ENCODE peak calls at places on chromosomes 3 and 15, in five cellular contexts. One of them, this sample, is unnamed.
A peak's percentile ranks its signal among the peaks of the same experiment; 100 is the strongest.

GRCh38 chr3:4983739-4984510 is 4.7 kb downstream of the BHLHE40 start:
- DNase-seq in HepG2: no peak
- DNase-seq in K562: peak; percentile 65
- DNase-seq in H1: no peak
- DNase-seq in HCT116: peak; percentile 73
- DNase-seq in this sample: no peak

GRCh38 chr15:74327756-74328155 is 39.7 kb downstream of the CYP11A1 start:
- DNase-seq in K562: no peak
- DNase-seq in H1: no peak
- DNase-seq in HepG2: no peak
- DNase-seq in HCT116: no peak
- DNase-seq in this sample: no peak

GRCh38 chr3:123064914-123065313 is 1.9 kb upstream of the PDIA5 start:
- DNase-seq in H1: no peak
- DNase-seq in HCT116: no peak
- DNase-seq in K562: no peak
- DNase-seq in HepG2: no peak
- DNase-seq in this sample: no peak

GRCh38 chr3:188888321-188889056 is 283.3 kb upstream of the TPRG1 start:
- DNase-seq in H1: no peak
- DNase-seq in HepG2: no peak
- DNase-seq in HCT116: no peak
- DNase-seq in K562: no peak
- DNase-seq in this sample: no peak

GRCh38 chr3:29436612-29437313 is 155.9 kb downstream of the RBMS3 start:
- DNase-seq in H1: no peak
- DNase-seq in HepG2: no peak
- DNase-seq in K562: no peak
- DNase-seq in HCT116: no peak
- DNase-seq in this sample: no peak

GRCh38 chr15:101672298-101672697 is 20.1 kb upstream of the TM2D3 start:
- DNase-seq in K562: no peak
- DNase-seq in HepG2: no peak
- DNase-seq in H1: no peak
- DNase-seq in HCT116: no peak
- DNase-seq in this sample: peak; percentile 47

GRCh38 chr15:57323806-57324589 is 52.3 kb upstream of the CGNL1 start:
- DNase-seq in H1: no peak
- DNase-seq in K562: peak; percentile 98
- DNase-seq in HCT116: peak; percentile 90
- DNase-seq in HepG2: no peak
- DNase-seq in this sample: peak; percentile 60

GRCh38 chr15:58227706-58228543 is 89.7 kb downstream of the AQP9 start:
- DNase-seq in HCT116: peak; percentile 78
- DNase-seq in K562: peak; percentile 66
- DNase-seq in H1: peak; percentile 36
- DNase-seq in HepG2: peak; percentile 62
- DNase-seq in this sample: peak; percentile 86

GRCh38 chr15:101410612-101411011 is 78.9 kb downstream of the PCSK6 start:
- DNase-seq in HCT116: no peak
- DNase-seq in K562: no peak
- DNase-seq in H1: no peak
- DNase-seq in HepG2: no peak
- DNase-seq in this sample: no peak

GRCh38 chr3:24682141-24682547 is 187.5 kb upstream of the THRB start:
- DNase-seq in K562: no peak
- DNase-seq in H1: no peak
- DNase-seq in HCT116: no peak
- DNase-seq in HepG2: no peak
- DNase-seq in this sample: no peak

GRCh38 chr3:157232146-157232545 is 72.2 kb upstream of the CCNL1 start:
- DNase-seq in HepG2: no peak
- DNase-seq in K562: no peak
- DNase-seq in HCT116: no peak
- DNase-seq in H1: no peak
- DNase-seq in this sample: no peak

GRCh38 chr15:101148881-101149664 is 102.8 kb downstream of the CHSY1 start:
- DNase-seq in HCT116: no peak
- DNase-seq in HepG2: no peak
- DNase-seq in H1: no peak
- DNase-seq in K562: peak; percentile 60
- DNase-seq in this sample: no peak

GRCh38 chr3:28022916-28023315 is 218.5 kb upstream of the CMC1 start:
- DNase-seq in K562: no peak
- DNase-seq in HepG2: no peak
- DNase-seq in H1: no peak
- DNase-seq in HCT116: no peak
- DNase-seq in this sample: no peak

GRCh38 chr15:94611656-94612055 is 380.3 kb downstream of the MCTP2 start:
- DNase-seq in HCT116: no peak
- DNase-seq in K562: no peak
- DNase-seq in HepG2: no peak
- DNase-seq in H1: no peak
- DNase-seq in this sample: no peak

GRCh38 chr3:120092444-120092843 is 1.8 kb downstream of the GSK3B start:
- DNase-seq in H1: no peak
- DNase-seq in HepG2: no peak
- DNase-seq in K562: no peak
- DNase-seq in HCT116: no peak
- DNase-seq in this sample: no peak

GRCh38 chr3:181609156-181609767 is 102.5 kb upstream of the SOX2 start:
- DNase-seq in K562: no peak
- DNase-seq in HCT116: no peak
- DNase-seq in H1: no peak
- DNase-seq in HepG2: no peak
- DNase-seq in this sample: peak; percentile 64

GRCh38 chr3:140424726-140425125 is 253.1 kb upstream of the TRIM42 start:
- DNase-seq in HepG2: no peak
- DNase-seq in K562: no peak
- DNase-seq in HCT116: no peak
- DNase-seq in H1: no peak
- DNase-seq in this sample: no peak

GRCh38 chr3:154149286-154149685 is 28.1 kb downstream of the ARHGEF26 start:
- DNase-seq in HCT116: no peak
- DNase-seq in HepG2: no peak
- DNase-seq in H1: no peak
- DNase-seq in K562: no peak
- DNase-seq in this sample: no peak

GRCh38 chr15:30882861-30883433 is 20.8 kb upstream of the FAN1 start:
- DNase-seq in K562: no peak
- DNase-seq in HCT116: no peak
- DNase-seq in HepG2: no peak
- DNase-seq in H1: no peak
- DNase-seq in this sample: no peak

GRCh38 chr15:68796576-68796975 is 24.1 kb downstream of the ANP32A start:
- DNase-seq in HCT116: no peak
- DNase-seq in HepG2: no peak
- DNase-seq in K562: no peak
- DNase-seq in H1: no peak
- DNase-seq in this sample: no peak

GRCh38 chr15:68794307-68794706 is 26.4 kb downstream of the ANP32A start:
- DNase-seq in HepG2: no peak
- DNase-seq in H1: no peak
- DNase-seq in HCT116: no peak
- DNase-seq in K562: no peak
- DNase-seq in this sample: no peak

GRCh38 chr15:68794869-68795268 is 25.8 kb downstream of the ANP32A start:
- DNase-seq in HepG2: peak; percentile 20
- DNase-seq in H1: no peak
- DNase-seq in K562: no peak
- DNase-seq in HCT116: no peak
- DNase-seq in this sample: no peak

GRCh38 chr15:68793776-68794175 is 26.9 kb downstream of the ANP32A start:
- DNase-seq in K562: no peak
- DNase-seq in H1: no peak
- DNase-seq in HepG2: no peak
- DNase-seq in HCT116: no peak
- DNase-seq in this sample: no peak

GRCh38 chr15:68795298-68795848 is 25.3 kb downstream of the ANP32A start:
- DNase-seq in K562: no peak
- DNase-seq in H1: peak; percentile 72
- DNase-seq in HepG2: no peak
- DNase-seq in HCT116: no peak
- DNase-seq in this sample: peak; percentile 97
- TF ChIP-seq POLR2AphosphoS5 in K562: no peak
- TF ChIP-seq POLR2AphosphoS5 in H1: peak; percentile 65
- TF ChIP-seq POLR2AphosphoS5 in HepG2: no peak
- TF ChIP-seq POLR2AphosphoS5 in HCT116: no peak
- TF ChIP-seq POLR2AphosphoS5 in this sample: no peak

DNA sequence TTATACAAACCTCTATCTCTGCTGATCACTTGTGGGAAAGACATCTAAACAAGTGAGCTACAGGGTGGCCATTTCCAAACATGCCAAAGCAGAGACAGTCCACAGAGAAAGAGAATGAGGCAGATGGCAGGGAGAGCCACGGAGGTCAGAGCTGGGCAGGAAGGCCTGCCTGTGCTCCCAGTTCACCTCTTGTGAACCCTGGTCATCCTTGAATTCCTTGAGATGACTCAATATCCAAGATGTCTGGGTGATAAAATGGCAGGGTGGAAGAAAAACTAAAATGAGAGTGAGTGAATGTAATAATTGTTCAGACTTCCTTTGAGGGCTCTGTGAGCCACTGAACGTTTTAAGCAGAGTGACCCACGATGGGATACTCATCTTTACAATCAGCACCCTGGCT is 104.8 kb downstream of the PLCH1 start:
- DNase-seq in HepG2: no peak
- DNase-seq in HCT116: no peak
- DNase-seq in K562: no peak
- DNase-seq in H1: no peak
- DNase-seq in this sample: no peak
- H2AFZ ChIP-seq in HepG2: no peak overlapping the region
- H2AFZ ChIP-seq in HCT116: no peak overlapping the region
- H2AFZ ChIP-seq in K562: no peak overlapping the region
- H2AFZ ChIP-seq in H1: no peak overlapping the region
- H2AFZ ChIP-seq in this sample: no peak overlapping the region

GRCh38 chr15:62549345-62549970 is 384.4 kb upstream of the C2CD4B start:
- DNase-seq in HepG2: peak; percentile 40
- DNase-seq in K562: peak; percentile 27
- DNase-seq in H1: no peak
- DNase-seq in HCT116: peak; percentile 29
- DNase-seq in this sample: peak; percentile 64

GRCh38 chr15:62547584-62547983 is 382.5 kb upstream of the C2CD4B start:
- DNase-seq in H1: no peak
- DNase-seq in K562: no peak
- DNase-seq in HepG2: no peak
- DNase-seq in HCT116: no peak
- DNase-seq in this sample: no peak

GRCh38 chr15:62541250-62541649 is 376.2 kb upstream of the C2CD4B start:
- DNase-seq in HepG2: no peak
- DNase-seq in H1: no peak
- DNase-seq in K562: no peak
- DNase-seq in HCT116: no peak
- DNase-seq in this sample: no peak

GRCh38 chr15:62544446-62544845 is 379.4 kb upstream of the C2CD4B start:
- DNase-seq in K562: no peak
- DNase-seq in HepG2: no peak
- DNase-seq in HCT116: no peak
- DNase-seq in H1: no peak
- DNase-seq in this sample: no peak

GRCh38 chr15:62545392-62546227 is 380.5 kb upstream of the C2CD4B start:
- DNase-seq in H1: no peak
- DNase-seq in HepG2: no peak
- DNase-seq in K562: no peak
- DNase-seq in HCT116: no peak
- DNase-seq in this sample: no peak
- TF ChIP-seq POLR2AphosphoS5 in H1: no peak
- TF ChIP-seq POLR2AphosphoS5 in HepG2: no peak
- TF ChIP-seq POLR2AphosphoS5 in K562: no peak
- TF ChIP-seq POLR2AphosphoS5 in HCT116: no peak
- TF ChIP-seq POLR2AphosphoS5 in this sample: no peak

GRCh38 chr3:178181784-178182183 is 354.5 kb upstream of the KCNMB2 start:
- DNase-seq in HCT116: no peak
- DNase-seq in K562: no peak
- DNase-seq in H1: no peak
- DNase-seq in HepG2: no peak
- DNase-seq in this sample: no peak
- H2AFZ ChIP-seq in HCT116: no peak overlapping the region
- H2AFZ ChIP-seq in K562: peak overlapping the region; percentile 20
- H2AFZ ChIP-seq in H1: peak overlapping the region; percentile 91
- H2AFZ ChIP-seq in HepG2: no peak overlapping the region
- H2AFZ ChIP-seq in this sample: peak overlapping the region; percentile 61

This sample was measured in GM23338.